ENCODE peak calls at places on chromosome 1, in seven cellular contexts. W, X, C, U, V, Z and L are unnamed samples. For H3K4me1, the result is how much of the 10 kb centered on the place peaks cover.

GRCh38 chr1:183685112-183685713 is 32.1 kb upstream of the APOBEC4 start:
- DNase-seq in C (peak), U (no peak), Z (no peak), V (no peak), X (no peak), W (no peak), L (no peak)

GRCh38 chr1:116740726-116741125 is 13.5 kb upstream of the CD2 start:
- DNase-seq in V (no peak), C (no peak), U (no peak), Z (no peak), W (no peak), X (no peak), L (no peak)

GRCh38 chr1:93844262-93845045 is 34.6 kb downstream of the DNTTIP2 start:
- DNase-seq in U (no peak), X (peak), C (peak), W (no peak), Z (no peak), V (peak), L (peak)

GRCh38 chr1:10778640-10779039 is 17.8 kb downstream of the CASZ1 start:
- DNase-seq in X (no peak), V (no peak), C (no peak), U (no peak), W (no peak), Z (no peak), L (no peak)

GRCh38 chr1:219367496-219367895 is 193.8 kb downstream of the LYPLAL1 start:
- DNase-seq in Z (no peak), V (no peak), U (no peak), W (no peak), C (no peak), X (no peak), L (no peak)

GRCh38 chr1:10896673-10897072 is 100.2 kb upstream of the CASZ1 start:
- DNase-seq in Z (no peak), U (no peak), X (peak), C (no peak), V (no peak), W (no peak), L (no peak)

GRCh38 chr1:204232530-204232929 is 18.7 kb upstream of the GOLT1A start:
- DNase-seq in W (no peak), U (no peak), C (peak), V (no peak), X (no peak), Z (no peak), L (no peak)

GRCh38 chr1:172746091-172746949 is 87.4 kb downstream of the FASLG start:
- DNase-seq in V (no peak), Z (no peak), W (no peak), X (no peak), U (peak), C (peak), L (no peak)

GRCh38 chr1:115275216-115275615 is 62.8 kb downstream of the NGF start:
- DNase-seq in W (no peak), V (no peak), Z (no peak), C (peak), U (no peak), X (no peak), L (no peak)

GRCh38 chr1:86389315-86389714 is 6.8 kb downstream of the ODF2L start:
- DNase-seq in C (no peak), W (no peak), Z (no peak), X (no peak), V (no peak), U (no peak), L (no peak)

GRCh38 chr1:81305997-81306452 is 494.7 kb upstream of the ADGRL2 start:
- DNase-seq in Z (no peak), C (peak), V (no peak), X (peak), W (no peak), U (no peak), L (no peak)

GRCh38 chr1:13725714-13726175 is 25.8 kb downstream of the PRDM2 start:
- DNase-seq in U (no peak), V (no peak), W (no peak), C (peak), X (no peak), Z (no peak), L (no peak)

GRCh38 chr1:67342002-67342890 is 34.6 kb downstream of the IL12RB2 start:
- DNase-seq in W (no peak), X (no peak), V (no peak), C (no peak), U (no peak), Z (no peak), L (no peak)

GRCh38 chr1:84435159-84435558 is 36.9 kb downstream of the DNASE2B start:
- DNase-seq in X (no peak), V (no peak), C (no peak), W (no peak), Z (no peak), U (no peak), L (no peak)

GRCh38 chr1:180502361-180503273 is at the start of gene ACBD6:
- DNase-seq in X (peak), Z (peak), C (peak), V (peak), U (peak), W (peak), L (peak)
- TF ChIP-seq POLR2A in X (peak), Z (peak), C (peak), V (peak), U (peak), W (peak), L (peak)

GRCh38 chr1:58664881-58665280 is 35.0 kb downstream of the MYSM1 start:
- DNase-seq in V (no peak), U (no peak), C (no peak), X (no peak), Z (no peak), W (no peak), L (no peak)
- H3K4me1 ChIP-seq in V (under half), U (under half), C (under half), X (under half), Z (under half), W (under half), L (under half)

GRCh38 chr1:41395599-41395956 is 34.3 kb downstream of the FOXO6 start:
- DNase-seq in U (no peak), Z (no peak), W (no peak), V (no peak), X (no peak), C (no peak), L (no peak)

GRCh38 chr1:41396084-41396483 is 34.9 kb downstream of the FOXO6 start:
- DNase-seq in V (no peak), C (no peak), X (no peak), W (no peak), U (no peak), Z (no peak), L (no peak)

GRCh38 chr1:41393993-41394392 is 32.8 kb downstream of the FOXO6 start:
- DNase-seq in V (no peak), C (no peak), U (no peak), W (no peak), X (no peak), Z (no peak), L (no peak)

GRCh38 chr1:41394405-41394804 is 33.2 kb downstream of the FOXO6 start:
- DNase-seq in X (no peak), Z (no peak), V (no peak), U (no peak), C (no peak), W (no peak), L (no peak)

DNA sequence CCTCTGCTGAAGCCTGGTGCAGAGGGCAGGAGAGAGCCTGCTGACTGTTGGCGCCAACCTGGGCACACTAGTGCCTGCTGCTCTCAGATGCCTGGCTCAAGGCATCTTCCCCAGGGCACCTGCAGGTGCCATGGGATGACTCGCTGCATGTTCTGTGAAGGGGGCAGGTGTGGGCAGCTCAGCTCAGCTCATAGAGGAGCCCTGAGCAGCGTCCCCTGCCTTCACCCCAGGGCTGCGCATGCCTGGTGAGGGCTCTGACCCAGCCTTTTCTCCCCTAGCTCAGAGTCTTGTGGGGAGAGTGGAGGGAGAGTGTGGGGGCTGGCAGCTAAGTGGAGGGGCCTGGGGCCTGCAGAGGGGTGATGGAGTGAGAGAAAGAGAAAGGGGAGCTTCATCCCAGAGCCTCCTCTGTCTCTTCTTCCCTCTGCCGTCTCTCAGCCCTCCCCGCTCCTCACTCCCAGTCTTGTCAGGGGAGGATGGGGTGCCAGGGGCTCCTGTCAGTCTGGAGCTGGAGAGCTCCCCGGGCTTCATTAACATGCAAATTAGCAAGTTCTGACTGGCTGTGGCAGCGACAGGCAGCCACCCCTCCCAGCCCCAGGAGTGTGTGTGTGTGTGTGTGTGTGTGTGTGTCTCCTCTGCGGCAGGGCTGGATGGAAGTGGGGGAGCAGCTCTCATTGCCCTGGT is 33.8 kb downstream of the FOXO6 start:
- DNase-seq in U (no peak), W (no peak), Z (no peak), X (no peak), V (no peak), C (no peak), L (peak)
- H3K4me3 ChIP-seq in U (no peak), W (no peak), Z (no peak), X (no peak), V (no peak), C (no peak), L (no peak)

DNA sequence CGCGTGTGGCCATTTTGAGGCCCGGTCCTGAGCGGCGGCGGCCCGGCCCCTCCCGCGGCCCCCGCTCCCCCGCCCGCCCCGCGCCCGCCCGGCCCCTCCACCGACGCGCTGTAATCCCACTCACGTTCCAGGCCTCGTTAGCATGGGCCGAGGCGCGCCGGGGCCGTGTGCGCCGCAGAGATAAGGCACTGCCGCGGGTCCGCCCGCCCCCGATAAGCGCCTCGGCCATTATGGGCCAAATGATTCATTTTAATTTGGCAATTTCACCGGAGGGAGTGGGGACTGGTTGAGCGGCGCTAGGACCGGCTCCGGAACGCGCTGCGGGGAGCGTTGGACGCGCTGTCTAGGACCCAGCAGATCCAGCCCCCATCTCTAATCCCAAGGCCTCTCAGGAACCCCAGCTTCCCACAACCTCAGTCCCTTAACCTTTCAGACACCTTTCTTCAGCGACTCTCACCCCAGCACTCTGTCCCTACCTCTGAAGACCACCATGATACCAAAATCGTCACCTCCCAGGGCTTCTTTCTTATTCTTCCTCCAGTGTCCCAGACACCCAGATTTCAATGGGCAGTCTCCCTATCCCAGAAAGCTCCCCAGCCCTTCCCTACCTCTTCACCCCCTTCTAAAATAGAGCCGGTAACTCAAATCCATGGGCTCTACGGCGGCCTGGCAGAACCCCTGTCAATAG is at the start of gene TAL1:
- DNase-seq in C (no peak), W (no peak), U (no peak), V (no peak), X (no peak), Z (no peak), L (no peak)
- TF ChIP-seq POLR2A in C (no peak), W (no peak), U (no peak), V (no peak), X (no peak), Z (no peak), L (no peak)

DNA sequence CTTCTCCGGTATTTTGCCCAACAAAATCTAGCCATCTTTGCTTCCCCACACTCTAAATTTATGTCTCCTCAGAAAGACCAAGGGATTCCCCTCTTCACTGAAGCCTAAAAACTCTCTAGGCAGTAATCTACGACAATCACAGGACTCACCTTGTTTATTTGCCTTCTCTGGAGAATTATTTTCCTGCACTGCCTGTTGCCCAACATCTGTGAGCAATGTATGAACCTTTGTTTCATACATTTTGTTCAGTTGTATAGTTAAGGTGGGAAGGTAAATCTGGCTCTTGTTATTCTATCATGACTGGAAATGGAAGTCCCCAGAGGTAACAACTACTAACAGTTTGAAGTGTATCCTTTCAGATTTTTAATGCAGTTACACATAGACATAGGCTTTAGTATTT is 2.2 kb downstream of the COPA start:
- DNase-seq in Z (no peak), X (no peak), C (no peak), W (no peak), U (no peak), V (no peak), L (no peak)
- H3K4me1 ChIP-seq in Z (under half), X (under half), C (under half), W (under half), U (under half), V (under half), L (under half)

DNA sequence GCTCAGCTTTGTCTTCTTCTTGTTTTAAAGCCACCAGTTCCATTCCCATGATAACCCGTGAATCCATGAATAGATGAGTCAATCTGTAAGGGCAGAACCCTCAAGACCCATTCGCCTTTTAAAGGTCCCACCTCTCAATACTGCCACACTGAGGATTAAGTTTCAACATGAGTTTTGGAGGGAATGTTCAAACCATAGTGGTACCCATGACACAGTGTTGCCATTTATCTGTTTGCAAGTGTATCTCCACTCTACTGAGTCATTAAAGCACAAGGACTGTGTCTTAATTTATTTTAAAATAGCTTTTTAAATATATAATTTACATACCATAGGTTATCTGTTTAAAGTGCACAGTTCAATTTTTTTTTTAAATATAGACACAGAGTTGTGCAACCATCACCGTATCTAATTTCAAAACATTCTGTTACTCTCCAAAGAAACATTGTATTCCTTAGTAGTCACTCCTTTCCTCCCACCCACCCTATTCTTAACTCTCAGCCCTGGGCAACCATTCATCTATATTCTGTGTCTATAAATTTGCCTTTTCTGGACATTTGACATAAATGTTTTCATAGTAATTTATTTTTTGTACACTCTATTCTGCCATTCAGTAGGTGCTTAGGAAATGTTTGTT is 4.8 kb upstream of the IL24 start:
- DNase-seq in W (no peak), V (no peak), X (no peak), U (no peak), C (peak), Z (no peak), L (no peak)
- H3K4me3 ChIP-seq in W (no peak), V (no peak), X (no peak), U (no peak), C (no peak), Z (no peak), L (no peak)

GRCh38 chr1:33399375-33399774 is 31.5 kb downstream of the PHC2 start:
- DNase-seq in Z (no peak), W (no peak), V (no peak), U (no peak), C (no peak), X (no peak), L (no peak)

GRCh38 chr1:33397994-33398393 is 32.9 kb downstream of the PHC2 start:
- DNase-seq in W (no peak), C (no peak), X (no peak), Z (no peak), V (no peak), U (no peak), L (no peak)

GRCh38 chr1:33396188-33397124 is 34.4 kb downstream of the PHC2 start:
- DNase-seq in W (no peak), V (no peak), Z (no peak), X (no peak), U (no peak), C (no peak), L (no peak)

GRCh38 chr1:33394716-33395115 is 36.2 kb downstream of the PHC2 start:
- DNase-seq in X (no peak), C (peak), U (no peak), W (no peak), V (no peak), Z (no peak), L (no peak)

DNA sequence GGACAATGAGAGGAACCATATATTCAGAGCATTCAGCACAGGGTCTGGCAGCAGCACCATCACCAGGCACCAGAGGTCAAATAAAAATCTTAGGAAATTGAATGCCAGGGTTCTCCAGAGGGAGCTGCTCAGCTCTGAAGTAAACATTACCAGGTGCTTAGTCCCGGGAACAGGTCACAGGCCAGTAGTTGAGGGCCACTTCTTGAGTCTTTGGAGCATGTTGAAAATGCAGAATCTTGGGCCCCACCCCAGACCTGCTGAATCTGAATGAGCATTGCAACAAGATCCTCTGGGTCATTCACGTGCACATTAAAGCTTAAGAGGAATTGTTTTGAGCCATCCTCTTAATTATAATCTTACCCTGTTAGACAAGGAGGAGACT is 33.8 kb downstream of the PHC2 start:
- DNase-seq in Z (no peak), X (no peak), V (no peak), U (no peak), W (no peak), C (no peak), L (no peak)
- TF ChIP-seq POLR2A in Z (no peak), X (no peak), V (no peak), U (no peak), W (no peak), C (no peak), L (no peak)

DNA sequence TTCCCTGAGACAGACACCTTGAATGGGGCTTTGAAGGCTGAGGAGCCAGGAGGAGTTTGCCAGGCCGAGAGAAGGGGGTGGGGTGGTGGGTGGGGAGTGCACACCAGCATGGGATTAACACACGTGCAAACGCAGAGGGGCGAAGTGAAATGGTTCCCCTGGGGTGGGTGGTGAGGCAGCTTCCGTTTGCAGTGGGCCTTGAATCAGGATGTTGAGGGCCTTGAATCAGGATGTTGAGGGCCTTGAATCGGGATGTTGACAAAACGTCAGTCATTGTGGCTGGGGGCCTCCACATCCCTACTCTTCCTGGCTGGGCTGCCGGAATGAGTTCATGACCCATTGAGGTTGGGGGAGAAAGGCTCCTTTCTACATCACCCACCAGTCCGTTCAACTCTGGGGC is 16.6 kb downstream of the LDLRAP1 start:
- DNase-seq in X (no peak), V (no peak), W (no peak), Z (no peak), C (no peak), U (no peak), L (no peak)
- H3K4me1 ChIP-seq in X (under half), V (under half), W (half or more), Z (under half), C (under half), U (under half), L (under half)

DNA sequence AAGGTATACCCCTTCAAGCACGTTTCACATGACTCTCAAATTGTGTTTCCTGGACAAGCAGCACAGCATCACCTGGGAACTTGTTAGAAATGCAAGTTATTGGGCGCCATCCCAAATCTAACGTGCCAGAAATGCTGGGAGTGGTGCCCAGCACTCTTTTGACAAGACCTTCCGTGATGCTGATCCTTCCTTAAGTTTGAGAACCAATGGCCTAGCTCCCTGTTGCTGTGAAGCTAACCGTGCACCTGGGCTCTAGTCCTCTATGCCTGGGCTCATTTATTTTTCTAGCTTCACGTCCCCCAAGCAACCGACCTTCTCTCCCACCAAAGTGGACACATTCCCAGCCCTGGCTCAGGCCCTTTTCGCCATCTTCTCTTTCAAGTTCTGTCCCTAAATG is 4.3 kb downstream of the BEST4 start:
- DNase-seq in Z (no peak), W (no peak), V (no peak), X (no peak), U (no peak), C (no peak), L (no peak)
- H3K4me3 ChIP-seq in Z (no peak), W (peak), V (peak), X (peak), U (peak), C (no peak), L (peak)